ENCODE peak calls at places on chromosomes 13 and 19, in four cellular contexts. A, L, P and R are unnamed samples.
A peak's percentile ranks its signal among the peaks of the same experiment; 100 is the strongest.

GRCh38 chr13:93226065-93226622 is 463 bp upstream of the GPC6 start:
- DNase-seq in A (no peak), L (no peak), P (no peak), R (no peak)

GRCh38 chr13:113930711-113931637 is 42.9 kb downstream of the C13orf46 start:
- DNase-seq in A (no peak), L (peak; percentile 16), P (peak; percentile 47), R (no peak)

GRCh38 chr13:49366841-49367240 is 77.0 kb downstream of the CAB39L start:
- DNase-seq in A (peak; percentile 10), L (no peak), P (no peak), R (no peak)

GRCh38 chr13:87684850-87685735 is 13.9 kb downstream of the SLITRK5 start:
- DNase-seq in A (no peak), L (no peak), P (no peak), R (no peak)

GRCh38 chr13:30466358-30466714 is 600 bp upstream of the HMGB1 start:
- DNase-seq in A (no peak), L (no peak), P (no peak), R (no peak)

GRCh38 chr13:99774644-99775043 is 196.9 kb downstream of the ZIC5 start:
- DNase-seq in A (no peak), L (no peak), P (no peak), R (no peak)

GRCh38 chr19:19515764-19516519 is at the start of gene NDUFA13:
- DNase-seq in A (peak; percentile 72), L (peak; percentile 93), P (peak; percentile 90), R (peak; percentile 79)

GRCh38 chr19:21422244-21422643 is 25.3 kb downstream of the ZNF493 start:
- DNase-seq in A (no peak), L (no peak), P (no peak), R (no peak)

GRCh38 chr19:4360081-4360569 is 16.8 kb downstream of the MPND start:
- DNase-seq in A (no peak), L (no peak), P (no peak), R (no peak)

GRCh38 chr19:46107371-46107770 is 17.1 kb downstream of the IGFL3 start:
- DNase-seq in A (no peak), L (no peak), P (no peak), R (no peak)

GRCh38 chr13:21684576-21684975 is 13.7 kb downstream of the FGF9 start:
- DNase-seq in A (no peak), L (no peak), P (no peak), R (no peak)

GRCh38 chr19:3369337-3370213 is 3.2 kb downstream of the NFIC start:
- DNase-seq in A (no peak), L (peak; percentile 73), P (no peak), R (no peak)

GRCh38 chr13:110280231-110280813 is 26.6 kb downstream of the COL4A1 start:
- DNase-seq in A (no peak), L (no peak), P (no peak), R (no peak)

DNA sequence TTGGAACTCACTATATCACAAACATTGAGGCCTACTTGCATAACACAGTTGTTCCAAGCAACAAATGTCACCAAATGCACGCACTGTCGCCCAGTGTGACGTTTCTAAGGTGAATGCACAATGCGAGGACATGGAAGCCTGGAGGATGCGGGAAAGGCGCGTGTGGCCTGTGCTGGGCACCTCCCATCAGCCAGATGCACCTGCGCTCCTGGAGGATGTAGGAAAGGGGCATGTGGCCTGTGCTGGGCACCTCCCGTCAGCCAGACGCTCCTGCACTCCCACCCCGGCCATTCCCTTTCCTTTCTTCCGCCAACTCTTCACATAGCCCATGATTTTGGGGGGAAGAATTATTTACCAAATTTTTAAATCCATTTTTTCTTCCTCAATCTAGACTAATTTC is 202.4 kb upstream of the SOX1 start:
- DNase-seq in A (no peak), L (no peak), P (no peak), R (no peak)
- H3K9me3 ChIP-seq in A (peaks cover 69% of the 10 kb centered on the region), L (no peaks in the 10 kb centered on the region), P (no peaks in the 10 kb centered on the region), R (no peaks in the 10 kb centered on the region)

GRCh38 chr19:36847968-36848367 is 2.7 kb upstream of the ZNF345 start:
- DNase-seq in A (no peak), L (no peak), P (no peak), R (no peak)
- H3K9me3 ChIP-seq in A (peaks cover 33% of the 10 kb centered on the region), L (no peaks in the 10 kb centered on the region), P (no peaks in the 10 kb centered on the region), R (no peaks in the 10 kb centered on the region)

GRCh38 chr19:50723069-50723468 is at the start of gene CLEC11A:
- DNase-seq in A (peak; percentile 55), L (peak; percentile 62), P (no peak), R (no peak)
- H3K9me3 ChIP-seq in A (no peaks in the 10 kb centered on the region), L (no peaks in the 10 kb centered on the region), P (no peaks in the 10 kb centered on the region), R (no peaks in the 10 kb centered on the region)

DNA sequence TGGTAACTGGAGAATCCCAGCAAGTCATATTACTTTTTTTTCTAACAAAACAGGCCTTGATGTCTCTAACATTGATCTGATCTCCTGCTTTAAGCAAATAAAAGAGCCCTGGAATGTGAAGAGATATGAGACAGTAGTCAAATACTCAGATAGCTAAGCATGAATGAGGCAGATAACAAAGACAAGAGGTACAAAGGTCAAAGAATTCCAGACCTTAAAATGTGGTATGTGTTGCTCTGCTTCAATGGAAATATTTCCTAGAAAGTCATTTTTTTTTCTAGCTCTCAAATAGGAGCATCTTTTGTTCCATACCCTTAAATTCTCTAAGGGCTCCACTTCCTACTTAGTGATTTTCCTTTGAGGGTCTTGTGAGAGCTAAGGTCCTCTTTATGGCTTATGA is 54.6 kb downstream of the ZNF254 start:
- DNase-seq in A (no peak), L (no peak), P (no peak), R (no peak)
- H3K9me3 ChIP-seq in A (peaks cover 42% of the 10 kb centered on the region), L (peaks cover 3% of the 10 kb centered on the region), P (peaks cover 42% of the 10 kb centered on the region), R (peaks cover 31% of the 10 kb centered on the region)